ENCODE peak calls at places on chromosomes 13 and 19, in four cellular contexts. One of them, this sample, is unnamed.

GRCh38 chr19:2809387-2810140 is 10.1 kb upstream of the ZNF554 start:
- DNase-seq in NT2/D1: no peak
- DNase-seq in activated gamma-delta T cell treated with anti-CD3 and anti-CD28 coated beads, Interleukin-2, amount 50 U/mL, for 16 hours: no peak
- DNase-seq in WTC11: no peak
- DNase-seq in this sample: no peak

GRCh38 chr13:23928985-23929384 is 31.7 kb upstream of the C1QTNF9B start:
- DNase-seq in WTC11: no peak
- DNase-seq in activated gamma-delta T cell treated with anti-CD3 and anti-CD28 coated beads, Interleukin-2, amount 50 U/mL, for 16 hours: no peak
- DNase-seq in NT2/D1: no peak
- DNase-seq in this sample: peak

GRCh38 chr19:16473875-16474397 is 2.2 kb upstream of the EPS15L1 start:
- DNase-seq in activated gamma-delta T cell treated with anti-CD3 and anti-CD28 coated beads, Interleukin-2, amount 50 U/mL, for 16 hours: no peak
- DNase-seq in NT2/D1: no peak
- DNase-seq in WTC11: no peak
- DNase-seq in this sample: no peak

GRCh38 chr13:94656766-94657165 is 55.1 kb downstream of the GPR180 start:
- DNase-seq in activated gamma-delta T cell treated with anti-CD3 and anti-CD28 coated beads, Interleukin-2, amount 50 U/mL, for 16 hours: no peak
- DNase-seq in NT2/D1: no peak
- DNase-seq in WTC11: no peak
- DNase-seq in this sample: no peak

GRCh38 chr13:24181991-24182702 is 21.6 kb downstream of the SPATA13 start:
- DNase-seq in WTC11: no peak
- DNase-seq in NT2/D1: no peak
- DNase-seq in activated gamma-delta T cell treated with anti-CD3 and anti-CD28 coated beads, Interleukin-2, amount 50 U/mL, for 16 hours: no peak
- DNase-seq in this sample: no peak

GRCh38 chr13:109151696-109152095 is 522.3 kb downstream of the MYO16 start:
- DNase-seq in NT2/D1: no peak
- DNase-seq in WTC11: no peak
- DNase-seq in activated gamma-delta T cell treated with anti-CD3 and anti-CD28 coated beads, Interleukin-2, amount 50 U/mL, for 16 hours: no peak
- DNase-seq in this sample: no peak

GRCh38 chr19:36488816-36489138 is 584 bp downstream of the ZNF566 start:
- DNase-seq in WTC11: no peak
- DNase-seq in activated gamma-delta T cell treated with anti-CD3 and anti-CD28 coated beads, Interleukin-2, amount 50 U/mL, for 16 hours: no peak
- DNase-seq in NT2/D1: no peak
- DNase-seq in this sample: peak

GRCh38 chr19:19817357-19817756 is 4.2 kb downstream of the ZNF506 start:
- DNase-seq in activated gamma-delta T cell treated with anti-CD3 and anti-CD28 coated beads, Interleukin-2, amount 50 U/mL, for 16 hours: peak
- DNase-seq in NT2/D1: no peak
- DNase-seq in WTC11: no peak
- DNase-seq in this sample: no peak

GRCh38 chr13:113405481-113406300 is 41.8 kb upstream of the GRTP1 start:
- DNase-seq in activated gamma-delta T cell treated with anti-CD3 and anti-CD28 coated beads, Interleukin-2, amount 50 U/mL, for 16 hours: no peak
- DNase-seq in WTC11: no peak
- DNase-seq in NT2/D1: no peak
- DNase-seq in this sample: no peak

This sample was measured in D341Med.